ENCODE peak calls at places on chromosomes 6 and 20, in four cellular contexts. C is right cardiac atrium, Y is IMR-90, B is pancreas. O is an unnamed sample.

GRCh38 chr6:122657601-122658000 is 47.4 kb downstream of the PKIB start:
- DNase-seq in B (no peak), Y (peak; percentile 22), C (no peak), O (no peak)

GRCh38 chr6:109165392-109165964 is 70.2 kb downstream of the CEP57L1 start:
- DNase-seq in B (no peak), Y (peak; percentile 70), C (peak; percentile 41), O (no peak)

GRCh38 chr20:32585011-32585518 is at the start of gene NOL4L:
- DNase-seq in B (no peak), C (peak; percentile 38), Y (no peak), O (peak; percentile 40)

GRCh38 chr6:104639671-104640070 is 220.0 kb downstream of the HACE1 start:
- DNase-seq in C (no peak), B (no peak), Y (peak; percentile 43), O (no peak)

GRCh38 chr20:61797200-61797599 is 268.5 kb downstream of the TAF4 start:
- DNase-seq in C (no peak), B (no peak), Y (no peak), O (no peak)

GRCh38 chr20:37856932-37857660 is 45.8 kb upstream of the VSTM2L start:
- DNase-seq in Y (peak; percentile 89), C (no peak), B (no peak), O (no peak)

GRCh38 chr20:25320035-25320800 is 70.4 kb downstream of the ABHD12 start:
- DNase-seq in B (no peak), C (no peak), Y (no peak), O (no peak)

GRCh38 chr6:6749791-6750434 is 161.4 kb downstream of the LY86 start:
- DNase-seq in Y (peak; percentile 97), C (peak; percentile 49), B (no peak), O (no peak)

GRCh38 chr6:46948699-46949098 is 27.0 kb upstream of the ADGRF5 start:
- DNase-seq in C (peak; percentile 26), B (no peak), Y (no peak), O (no peak)

GRCh38 chr20:62020935-62021701 is 44.6 kb downstream of the TAF4 start:
- DNase-seq in B (no peak), C (peak; percentile 73), Y (peak; percentile 54), O (no peak)

GRCh38 chr6:81988446-81988845 is 236.0 kb upstream of the TENT5A start:
- DNase-seq in C (no peak), Y (no peak), B (no peak), O (no peak)

GRCh38 chr6:17730078-17730704 is 23.5 kb upstream of the NUP153 start:
- DNase-seq in C (no peak), Y (no peak), B (no peak), O (no peak)

GRCh38 chr6:17724341-17724740 is 17.6 kb upstream of the NUP153 start:
- DNase-seq in Y (peak; percentile 67), C (no peak), B (no peak), O (no peak)

GRCh38 chr6:17725083-17725482 is 18.4 kb upstream of the NUP153 start:
- DNase-seq in C (peak; percentile 60), B (no peak), Y (peak; percentile 59), O (no peak)

GRCh38 chr6:17728551-17729222 is 22.0 kb upstream of the NUP153 start:
- DNase-seq in C (no peak), B (no peak), Y (no peak), O (no peak)

DNA sequence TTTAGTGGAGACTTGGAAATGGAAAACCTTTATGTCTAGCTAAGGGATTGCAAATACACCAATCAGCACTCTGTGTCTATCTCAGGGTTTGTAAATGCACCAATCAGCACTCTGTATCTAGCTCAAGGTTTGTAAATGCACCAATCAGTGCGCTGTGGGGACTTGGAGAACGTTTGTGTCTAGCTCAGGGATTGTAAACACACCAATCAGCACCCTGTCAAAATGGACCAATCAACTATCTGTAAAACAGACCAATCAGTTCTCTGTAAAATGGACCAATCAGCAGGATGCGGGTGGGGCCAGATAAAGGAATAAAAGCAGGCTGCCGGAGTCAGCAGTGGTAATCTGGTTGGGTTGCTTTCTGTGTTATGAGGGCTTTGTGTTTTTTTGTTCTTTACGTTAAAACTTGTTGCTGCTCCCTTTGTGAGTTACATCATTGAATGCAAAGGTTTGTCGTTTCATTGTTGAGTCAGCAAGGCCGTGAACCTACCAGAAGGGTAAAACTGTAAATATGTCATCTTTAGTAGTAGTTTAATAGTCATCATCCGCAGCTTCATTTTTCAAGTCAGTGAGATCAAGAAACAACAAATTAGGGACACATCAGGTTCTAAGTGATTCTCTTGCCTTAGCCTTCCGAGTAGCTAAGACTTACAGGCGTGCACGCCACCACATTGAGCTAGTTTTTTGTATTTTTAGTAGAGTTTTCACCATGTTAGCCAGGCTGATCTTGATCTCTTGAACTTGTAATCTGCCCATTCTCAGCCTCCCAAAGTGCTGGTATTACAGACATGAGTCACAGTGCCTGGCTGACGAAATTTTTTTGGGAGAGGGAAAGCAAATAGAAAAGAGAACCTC is 22.7 kb upstream of the NUP153 start:
- DNase-seq in Y (no peak), C (no peak), B (no peak), O (no peak)
- H3K9me3 ChIP-seq in Y (no peaks in the 10 kb centered on the region), C (no peaks in the 10 kb centered on the region), B (no peaks in the 10 kb centered on the region), O (no peaks in the 10 kb centered on the region)

DNA sequence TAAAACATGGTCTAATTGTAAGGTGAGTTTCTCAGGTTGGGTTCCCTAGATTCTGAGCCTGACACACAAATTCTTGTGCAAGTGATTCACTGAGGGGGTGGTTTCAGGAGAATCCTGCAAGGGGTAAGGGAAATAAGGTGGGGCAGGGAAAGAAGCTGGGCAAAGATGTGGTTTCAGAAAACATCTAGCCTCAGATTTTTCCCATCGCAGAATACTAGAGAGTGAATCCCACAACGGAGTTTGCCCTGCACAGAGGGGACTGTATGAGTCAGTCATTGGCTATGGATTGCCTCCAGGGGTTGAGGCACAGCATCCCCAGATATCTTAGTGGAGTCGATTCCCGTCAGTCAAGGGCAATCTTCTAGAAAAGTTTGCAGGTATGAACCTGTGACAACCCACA is 65.2 kb downstream of the PRL start:
- DNase-seq in C (no peak), B (no peak), Y (peak; percentile 11), O (no peak)
- H3K9me3 ChIP-seq in C (no peaks in the 10 kb centered on the region), B (no peaks in the 10 kb centered on the region), Y (no peaks in the 10 kb centered on the region), O (peaks cover 3% of the 10 kb centered on the region)

DNA sequence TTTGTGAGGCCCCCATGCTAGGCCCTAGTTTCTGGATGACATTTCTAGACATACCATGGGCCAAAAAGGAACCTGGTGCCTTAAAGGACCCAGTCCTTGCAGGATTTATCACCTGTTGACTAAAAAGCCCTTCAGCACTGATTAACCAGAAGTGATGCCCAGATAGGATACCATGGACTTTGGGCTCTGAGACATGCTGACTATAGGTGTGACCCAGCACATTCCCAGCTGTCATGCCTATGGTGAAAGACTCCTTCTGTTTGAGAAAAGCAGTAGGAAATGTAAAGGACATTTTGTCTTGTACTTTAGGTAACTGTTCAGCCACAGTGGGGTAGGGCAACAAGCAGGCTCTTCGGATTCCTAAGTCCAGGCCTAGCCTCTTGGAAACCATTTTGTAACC is 724.2 kb downstream of the CD109 start:
- DNase-seq in C (no peak), Y (no peak), B (no peak), O (no peak)
- H3K9me3 ChIP-seq in C (peaks cover 2% of the 10 kb centered on the region), Y (no peaks in the 10 kb centered on the region), B (no peaks in the 10 kb centered on the region), O (no peaks in the 10 kb centered on the region)

GRCh38 chr6:27452496-27452897 is 20.4 kb downstream of the ZNF184 start:
- DNase-seq in Y (peak; percentile 5), C (no peak), B (no peak), O (no peak)
- H3K9me3 ChIP-seq in Y (peaks cover 65% of the 10 kb centered on the region), C (peaks cover 6% of the 10 kb centered on the region), B (peaks cover 18% of the 10 kb centered on the region), O (peaks cover 80% of the 10 kb centered on the region)

GRCh38 chr6:355809-356208 is 35.7 kb upstream of the IRF4 start:
- DNase-seq in Y (no peak), B (no peak), C (no peak), O (no peak)
- H3K9me3 ChIP-seq in Y (peaks cover 10% of the 10 kb centered on the region), B (no peaks in the 10 kb centered on the region), C (no peaks in the 10 kb centered on the region), O (no peaks in the 10 kb centered on the region)

GRCh38 chr6:22126910-22127309 is 169.9 kb downstream of the PRL start:
- DNase-seq in Y (no peak), B (no peak), C (no peak), O (no peak)

GRCh38 chr6:22129751-22130150 is 167.1 kb downstream of the PRL start:
- DNase-seq in B (no peak), Y (no peak), C (no peak), O (no peak)

GRCh38 chr6:22124756-22125155 is 172.1 kb downstream of the PRL start:
- DNase-seq in Y (no peak), C (no peak), B (no peak), O (no peak)
- H3K9me3 ChIP-seq in Y (no peaks in the 10 kb centered on the region), C (no peaks in the 10 kb centered on the region), B (no peaks in the 10 kb centered on the region), O (no peaks in the 10 kb centered on the region)

O was measured in T-helper 17 cell.